ENCODE peak calls at places on chromosomes 16 and 17, in six cellular contexts. D is GM12891, B is prostate gland, J is H1, V is HCT116, F is HepG2. H is an unnamed sample.

GRCh38 chr16:84243732-84244131 is 3.9 kb upstream of the KCNG4 start:
- DNase-seq in B (no peak), J (no peak), V (no peak), D (no peak), F (no peak), H (no peak)

GRCh38 chr17:19341641-19342610 is 20.6 kb downstream of the B9D1 start:
- DNase-seq in F (no peak), B (no peak), D (no peak), J (no peak), V (no peak), H (no peak)

GRCh38 chr16:19166500-19166899 is 1.5 kb upstream of the SYT17 start:
- DNase-seq in J (no peak), D (no peak), B (no peak), V (peak), F (no peak), H (no peak)

GRCh38 chr16:15907863-15908478 is 19.6 kb upstream of the CEP20 start:
- DNase-seq in B (no peak), F (peak), V (peak), J (peak), D (peak), H (no peak)

GRCh38 chr17:79201536-79202227 is 127.1 kb downstream of the ENGASE start:
- DNase-seq in D (no peak), B (no peak), J (no peak), F (no peak), V (no peak), H (no peak)

GRCh38 chr17:16585796-16586195 is 16.8 kb upstream of the ZNF287 start:
- DNase-seq in J (no peak), D (no peak), V (no peak), B (no peak), F (no peak), H (no peak)

GRCh38 chr17:77429735-77429984 is 288.9 kb downstream of the SEC14L1 start:
- DNase-seq in V (no peak), D (no peak), B (no peak), J (no peak), F (no peak), H (no peak)

GRCh38 chr16:87789437-87790277 is 23.9 kb upstream of the KLHDC4 start:
- DNase-seq in D (no peak), B (no peak), V (no peak), F (peak), J (no peak), H (no peak)

GRCh38 chr17:76261421-76262215 is 3.5 kb upstream of the UBALD2 start:
- DNase-seq in V (no peak), J (no peak), D (no peak), F (no peak), B (no peak), H (no peak)

GRCh38 chr17:6556121-6557039 is at the start of gene PITPNM3:
- DNase-seq in D (no peak), B (no peak), J (no peak), F (no peak), V (no peak), H (no peak)

GRCh38 chr17:35715416-35715815 is 16.0 kb upstream of the RASL10B start:
- DNase-seq in B (no peak), V (no peak), F (no peak), D (no peak), J (no peak), H (no peak)

GRCh38 chr16:57999366-57999970 is 1.0 kb downstream of the ZNF319 start:
- DNase-seq in J (no peak), D (peak), B (no peak), V (no peak), F (peak), H (no peak)

GRCh38 chr17:40103082-40103741 is 2.8 kb upstream of the NR1D1 start:
- DNase-seq in V (no peak), J (no peak), D (no peak), B (no peak), F (no peak), H (no peak)

GRCh38 chr16:11547517-11547916 is 39.2 kb downstream of the LITAF start:
- DNase-seq in F (no peak), V (no peak), B (no peak), J (no peak), D (no peak), H (no peak)

GRCh38 chr17:6104956-6105355 is 34.8 kb downstream of the WSCD1 start:
- DNase-seq in B (no peak), J (no peak), V (no peak), F (no peak), D (no peak), H (no peak)

GRCh38 chr17:38883592-38884526 is 14.0 kb downstream of the LASP1 start:
- DNase-seq in J (no peak), D (no peak), F (no peak), V (no peak), B (no peak), H (no peak)

GRCh38 chr17:73356561-73357170 is 44.9 kb upstream of the CDC42EP4 start:
- DNase-seq in J (no peak), V (no peak), B (no peak), D (no peak), F (no peak), H (no peak)

GRCh38 chr16:80932725-80933124 is 74.0 kb downstream of the CMC2 start:
- DNase-seq in B (peak), V (no peak), J (no peak), D (no peak), F (no peak), H (no peak)

GRCh38 chr16:68744744-68745280 is 7.7 kb downstream of the CDH1 start:
- DNase-seq in J (no peak), B (peak), D (no peak), F (peak), V (peak), H (no peak)

GRCh38 chr17:40547079-40547784 is 18.0 kb downstream of the CCR7 start:
- DNase-seq in D (no peak), F (no peak), J (no peak), B (peak), V (no peak), H (peak)

GRCh38 chr16:22296225-22297113 is 740 bp upstream of the POLR3E start:
- DNase-seq in F (peak), J (no peak), D (no peak), V (no peak), B (no peak), H (no peak)

GRCh38 chr17:79246226-79246794 is 171.7 kb downstream of the ENGASE start:
- DNase-seq in F (no peak), B (no peak), D (no peak), J (no peak), V (no peak), H (no peak)

GRCh38 chr17:80529904-80530292 is 14.7 kb upstream of the RPTOR start:
- DNase-seq in B (no peak), D (no peak), F (no peak), V (no peak), J (no peak), H (no peak)

GRCh38 chr17:67245694-67246397 is 850 bp upstream of the HELZ start:
- DNase-seq in J (no peak), B (peak), F (peak), V (no peak), D (peak), H (no peak)

GRCh38 chr16:68564367-68564985 is 25.4 kb downstream of the ZFP90 start:
- DNase-seq in B (no peak), D (no peak), F (no peak), J (no peak), V (no peak), H (no peak)

GRCh38 chr17:59706900-59707181 is 389 bp downstream of the PTRH2 start:
- DNase-seq in F (no peak), V (no peak), B (no peak), J (no peak), D (no peak), H (no peak)

GRCh38 chr16:67888311-67888710 is 3.6 kb downstream of the NRN1L start:
- DNase-seq in B (no peak), F (no peak), V (no peak), D (no peak), J (no peak), H (no peak)

GRCh38 chr16:425740-426114 is 278 bp downstream of the RAB11FIP3 start:
- DNase-seq in D (peak), V (no peak), F (no peak), J (no peak), B (no peak), H (no peak)

GRCh38 chr16:51450913-51451312 is 299.8 kb upstream of the SALL1 start:
- DNase-seq in D (no peak), B (no peak), F (no peak), V (no peak), J (no peak), H (peak)

GRCh38 chr16:797120-797420 is 3.5 kb downstream of the GNG13 start:
- DNase-seq in B (no peak), V (no peak), D (no peak), J (no peak), F (no peak), H (no peak)

GRCh38 chr17:75242461-75243042 is 18.9 kb downstream of the GGA3 start:
- DNase-seq in V (no peak), J (no peak), D (no peak), F (no peak), B (no peak), H (no peak)

GRCh38 chr16:20866161-20866772 is 33.9 kb downstream of the DCUN1D3 start:
- DNase-seq in V (peak), B (no peak), F (peak), J (no peak), D (no peak), H (no peak)

GRCh38 chr16:10617662-10618420 is 37.4 kb upstream of the EMP2 start:
- DNase-seq in V (no peak), J (no peak), B (no peak), F (no peak), D (no peak), H (no peak)

GRCh38 chr16:75323198-75323597 is 71.8 kb upstream of the BCAR1 start:
- DNase-seq in D (no peak), B (no peak), V (no peak), J (no peak), F (no peak), H (no peak)

GRCh38 chr17:42922335-42922734 is 21.7 kb downstream of the G6PC1 start:
- DNase-seq in V (no peak), F (no peak), J (no peak), D (no peak), B (no peak), H (no peak)

GRCh38 chr17:75996665-75997590 is 3.7 kb upstream of the CDK3 start:
- DNase-seq in V (no peak), D (peak), F (peak), J (no peak), B (no peak), H (no peak)

GRCh38 chr16:54928016-54928356 is 2.7 kb upstream of the IRX5 start:
- DNase-seq in D (no peak), B (no peak), V (no peak), F (no peak), J (no peak), H (no peak)

GRCh38 chr17:17849147-17849820 is 12.5 kb upstream of the SREBF1 start:
- DNase-seq in D (no peak), B (no peak), V (no peak), F (peak), J (no peak), H (no peak)
- TF ChIP-seq POLR2AphosphoS5 in D (no peak), B (peak), V (peak), F (no peak), J (no peak), H (no peak)

GRCh38 chr17:7719661-7720060 is 2.1 kb downstream of the DNAH2 start:
- DNase-seq in V (no peak), B (no peak), D (no peak), F (no peak), J (no peak), H (no peak)

GRCh38 chr17:7714721-7715594 is 2.6 kb upstream of the DNAH2 start:
- DNase-seq in F (no peak), J (no peak), B (no peak), V (no peak), D (no peak), H (no peak)

GRCh38 chr17:7717756-7718350 is 309 bp downstream of the DNAH2 start:
- DNase-seq in B (no peak), V (no peak), J (no peak), D (no peak), F (no peak), H (no peak)

GRCh38 chr17:7716299-7716886 is 1.2 kb upstream of the DNAH2 start:
- DNase-seq in B (no peak), J (no peak), F (no peak), V (no peak), D (no peak), H (no peak)

GRCh38 chr17:7716901-7717755 is at the start of gene DNAH2:
- DNase-seq in D (peak), V (peak), B (peak), J (peak), F (peak), H (no peak)
- TF ChIP-seq POLR2A in D (no peak), V (peak), B (no peak), J (no peak), F (no peak), H (no peak)

DNA sequence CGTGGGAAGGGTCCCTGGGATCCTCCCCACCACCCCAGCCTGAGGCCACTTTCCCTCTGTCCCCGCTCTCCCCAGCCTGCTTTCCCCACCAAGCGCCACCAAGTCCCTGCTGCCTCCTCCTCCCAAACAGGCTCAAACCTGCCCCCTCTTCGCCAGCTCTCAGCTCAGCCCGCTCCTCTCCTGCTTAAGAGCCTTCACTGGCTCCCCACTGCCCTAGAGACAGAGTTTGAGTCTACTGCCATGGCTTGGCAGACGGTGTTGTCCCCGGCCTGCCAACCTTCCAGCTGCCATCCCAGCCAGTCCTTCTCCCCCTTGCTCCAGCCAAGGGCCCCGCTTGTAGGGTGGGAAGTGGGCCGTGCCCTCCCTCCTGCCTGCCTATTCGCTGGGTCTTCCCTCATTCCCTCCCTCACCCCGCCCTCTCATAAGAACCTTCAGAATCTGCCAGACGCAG is 11.1 kb downstream of the IL4R start:
- DNase-seq in D (no peak), V (no peak), F (no peak), B (no peak), J (no peak), H (no peak)
- TF ChIP-seq POLR2AphosphoS5 in D (no peak), V (no peak), F (no peak), B (no peak), J (no peak), H (peak)

GRCh38 chr17:47902039-47902744 is 6.2 kb downstream of the SP2 start:
- DNase-seq in D (no peak), B (no peak), J (peak), F (no peak), V (no peak), H (no peak)

GRCh38 chr17:47906443-47906842 is 10.4 kb downstream of the SP2 start:
- DNase-seq in D (no peak), B (no peak), F (no peak), V (no peak), J (no peak), H (no peak)

GRCh38 chr17:47907932-47908562 is 12.0 kb downstream of the SP2 start:
- DNase-seq in F (no peak), B (no peak), D (no peak), J (no peak), V (no peak), H (no peak)

GRCh38 chr17:47901423-47901822 is 5.4 kb downstream of the SP2 start:
- DNase-seq in B (no peak), F (no peak), V (no peak), J (no peak), D (no peak), H (no peak)

DNA sequence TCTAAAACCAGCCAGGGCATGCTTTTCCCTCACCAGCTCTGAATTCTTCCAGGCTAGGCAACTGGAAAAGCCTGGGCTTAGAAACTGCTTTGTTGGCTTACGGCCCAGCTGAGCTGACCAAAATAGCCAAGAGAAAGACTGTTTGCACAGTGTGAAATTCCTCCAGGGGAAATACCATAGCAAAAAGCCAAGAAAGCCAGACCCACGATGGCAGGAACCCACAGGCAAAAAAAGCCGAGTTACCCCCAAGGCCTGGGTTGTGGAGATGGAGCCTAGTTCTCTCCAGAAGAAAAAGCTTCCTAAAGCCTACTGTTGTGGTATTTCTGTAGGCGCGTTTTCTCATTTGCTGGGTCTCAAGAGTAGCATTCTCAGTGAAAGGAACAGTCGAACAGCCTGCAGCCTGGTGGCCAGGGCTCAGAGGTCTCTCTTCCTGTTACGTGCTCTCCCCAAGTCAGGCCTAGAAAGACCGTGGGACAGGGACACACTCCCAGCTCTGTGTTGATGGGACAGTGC is 9.2 kb downstream of the SP2 start:
- DNase-seq in D (no peak), B (peak), J (no peak), V (no peak), F (peak), H (no peak)
- TF ChIP-seq POLR2A in D (no peak), B (no peak), J (no peak), V (no peak), F (no peak), H (no peak)

DNA sequence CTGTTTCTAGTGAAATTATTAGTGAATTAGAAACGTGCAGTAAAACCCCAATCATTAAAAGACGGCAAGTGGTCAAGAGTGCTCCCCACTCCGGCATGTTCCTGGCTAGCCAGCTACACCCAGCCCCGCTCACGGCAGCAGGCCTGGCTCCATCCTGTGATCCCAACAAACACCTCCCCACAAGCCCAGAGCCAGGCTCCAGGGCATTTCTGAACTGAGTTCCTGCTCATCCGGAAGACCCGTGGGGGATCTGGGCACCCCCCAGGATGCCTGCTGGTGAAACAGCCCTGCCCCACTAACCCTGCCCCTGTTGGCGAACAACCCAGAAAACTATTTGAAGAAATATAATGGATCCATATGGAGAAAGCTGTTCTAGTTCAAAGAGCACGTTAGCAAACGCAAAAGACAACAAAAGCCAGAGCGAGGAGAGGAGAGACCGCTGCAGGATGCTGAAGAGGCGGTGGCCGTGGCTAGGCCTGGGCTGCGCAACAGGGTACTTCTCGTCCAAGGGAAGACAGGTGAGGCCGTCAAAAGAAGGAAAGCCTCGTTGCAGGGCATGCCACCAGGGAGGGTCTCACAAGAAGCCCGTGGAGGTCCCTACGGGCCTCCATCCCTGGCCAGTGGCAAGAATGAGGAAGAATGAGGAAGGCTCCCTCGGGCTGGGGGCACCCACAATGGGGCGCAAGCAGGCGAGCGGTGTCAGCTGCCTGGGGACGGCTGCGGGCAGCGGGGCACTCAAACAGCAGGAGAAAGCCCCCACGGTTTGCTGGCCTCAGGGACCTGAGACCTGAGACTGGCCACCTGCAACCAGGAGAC is 19.2 kb downstream of the SLC16A3 start:
- DNase-seq in F (no peak), V (no peak), B (no peak), J (no peak), D (no peak), H (no peak)
- TF ChIP-seq POLR2AphosphoS5 in F (no peak), V (peak), B (no peak), J (no peak), D (peak), H (no peak)

H was measured in esophagus muscularis mucosa.